ENCODE peak calls at places on chromosomes 2 and 18, in ten cellular contexts. U is psoas muscle; S is A549; D is CD4-positive, alpha-beta T cell; K is cardiac fibroblast; Q is endothelial cell; O is PC-9; A is epithelial cell of esophagus; B is thyroid gland; P is neural crest cell. L is an unnamed sample.

GRCh38 chr18:76404345-76404831 is 90.7 kb downstream of the ZNF516 start:
- DNase-seq in U (no peak), S (no peak), D (no peak), K (no peak), Q (no peak), O (no peak), A (no peak), B (no peak), P (no peak), L (no peak)

GRCh38 chr2:44479127-44479887 is 117.6 kb downstream of the CAMKMT start:
- DNase-seq in U (no peak), S (peak), D (peak), K (peak), Q (peak), O (peak), A (peak), B (peak), P (peak), L (peak)

GRCh38 chr2:169324581-169325260 is 37.6 kb downstream of the LRP2 start:
- DNase-seq in U (no peak), S (no peak), D (no peak), K (no peak), Q (no peak), O (no peak), A (peak), B (no peak), P (no peak), L (no peak)

GRCh38 chr2:226211439-226211838 is 588.2 kb downstream of the IRS1 start:
- DNase-seq in U (no peak), S (peak), D (no peak), K (peak), Q (no peak), O (no peak), A (peak), B (peak), P (no peak), L (peak)

GRCh38 chr18:21745234-21745633 is 4.6 kb downstream of the MIB1 start:
- DNase-seq in U (no peak), S (no peak), D (no peak), K (no peak), Q (no peak), O (no peak), A (no peak), B (no peak), P (no peak), L (no peak)

GRCh38 chr18:75083131-75083530 is 125.8 kb downstream of the PTGR3 start:
- DNase-seq in U (no peak), S (no peak), D (no peak), K (no peak), Q (no peak), O (no peak), A (no peak), B (no peak), P (no peak), L (no peak)

GRCh38 chr18:7598167-7599062 is 31.3 kb downstream of the PTPRM start:
- DNase-seq in U (no peak), S (no peak), D (no peak), K (peak), Q (no peak), O (peak), A (no peak), B (no peak), P (no peak), L (peak)

GRCh38 chr2:237483018-237483731 is 3.9 kb upstream of the MLPH start:
- DNase-seq in U (peak), S (peak), D (no peak), K (peak), Q (no peak), O (peak), A (peak), B (no peak), P (no peak), L (peak)

GRCh38 chr2:45826889-45827635 is 175.6 kb downstream of the PRKCE start:
- DNase-seq in U (peak), S (no peak), D (no peak), K (peak), Q (no peak), O (no peak), A (no peak), B (peak), P (no peak), L (peak)

GRCh38 chr2:220090050-220090449 is 462.6 kb downstream of the SLC4A3 start:
- DNase-seq in U (no peak), S (peak), D (no peak), K (no peak), Q (no peak), O (no peak), A (peak), B (no peak), P (no peak), L (peak)

GRCh38 chr2:240881913-240882312 is 13.3 kb downstream of the AGXT start:
- DNase-seq in U (no peak), S (no peak), D (no peak), K (no peak), Q (no peak), O (no peak), A (no peak), B (no peak), P (no peak), L (no peak)

GRCh38 chr2:15603948-15604347 is 12.3 kb downstream of the DDX1 start:
- DNase-seq in U (no peak), S (no peak), D (no peak), K (no peak), Q (no peak), O (no peak), A (no peak), B (no peak), P (no peak), L (no peak)

DNA sequence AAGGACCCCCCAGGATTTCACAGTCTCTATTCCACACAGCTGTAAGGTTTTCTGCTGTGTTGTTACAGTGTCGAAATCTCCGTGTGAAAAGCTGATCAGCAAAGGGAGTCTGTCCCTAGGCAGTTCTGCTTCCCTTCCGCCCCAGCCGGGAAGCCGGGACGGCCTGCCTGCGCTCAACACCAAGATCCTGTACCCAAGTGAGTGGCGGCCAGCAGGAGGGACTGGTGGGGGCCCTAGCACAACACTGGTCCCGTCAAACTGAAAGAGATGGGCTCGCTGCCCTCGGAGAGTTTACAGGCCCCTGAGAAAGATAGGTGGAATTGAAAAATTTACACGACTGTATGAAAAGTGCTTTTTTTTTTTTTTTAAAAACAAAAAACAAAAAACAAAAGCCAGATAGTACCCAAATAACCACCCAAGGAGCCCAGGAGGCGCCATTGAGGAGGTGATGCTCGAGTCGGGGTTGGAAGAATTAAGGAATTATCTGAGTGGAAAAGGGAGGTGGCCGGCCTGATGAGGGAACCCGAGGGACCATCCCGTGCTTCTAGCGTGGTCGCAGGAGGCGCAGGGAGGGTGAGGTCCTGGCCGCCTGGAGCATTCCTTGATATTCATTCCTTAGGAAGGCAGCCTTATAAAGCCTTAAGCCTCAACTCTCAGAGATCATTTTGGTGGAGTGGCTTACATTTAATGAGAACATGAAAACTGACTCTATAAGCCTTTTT is 96.7 kb downstream of the DGKD start:
- DNase-seq in U (peak), S (no peak), D (no peak), K (no peak), Q (no peak), O (no peak), A (no peak), B (no peak), P (no peak), L (no peak)
- TF ChIP-seq CTCF in U (no peak), S (no peak), D (no peak), K (no peak), Q (no peak), O (no peak), A (no peak), B (no peak), P (no peak), L (no peak)

GRCh38 chr2:101036562-101036961 is 34.5 kb downstream of the RPL31 start:
- DNase-seq in U (no peak), S (no peak), D (no peak), K (peak), Q (no peak), O (no peak), A (peak), B (no peak), P (no peak), L (peak)
- TF ChIP-seq CTCF in U (peak), S (peak), D (peak), K (peak), Q (peak), O (peak), A (peak), B (no peak), P (peak), L (peak)

GRCh38 chr2:29293830-29294438 is 178.7 kb downstream of the CLIP4 start:
- DNase-seq in U (no peak), S (peak), D (no peak), K (peak), Q (peak), O (peak), A (peak), B (peak), P (peak), L (peak)
- TF ChIP-seq CTCF in U (no peak), S (no peak), D (no peak), K (no peak), Q (no peak), O (no peak), A (no peak), B (no peak), P (no peak), L (no peak)

GRCh38 chr2:218892693-218893348 is 12.2 kb downstream of the WNT10A start:
- DNase-seq in U (peak), S (peak), D (peak), K (peak), Q (peak), O (no peak), A (peak), B (peak), P (peak), L (peak)
- TF ChIP-seq CTCF in U (peak), S (peak), D (peak), K (peak), Q (peak), O (peak), A (peak), B (no peak), P (peak), L (peak)

GRCh38 chr2:69914235-69915049 is 467 bp upstream of the MXD1 start:
- DNase-seq in U (peak), S (peak), D (peak), K (peak), Q (peak), O (peak), A (peak), B (peak), P (peak), L (peak)
- TF ChIP-seq CTCF in U (no peak), S (peak), D (no peak), K (no peak), Q (no peak), O (peak), A (no peak), B (no peak), P (peak), L (no peak)

GRCh38 chr2:214310319-214310718 is 100.5 kb upstream of the VWC2L start:
- DNase-seq in U (no peak), S (peak), D (no peak), K (peak), Q (no peak), O (no peak), A (peak), B (no peak), P (no peak), L (peak)
- TF ChIP-seq CTCF in U (peak), S (no peak), D (no peak), K (peak), Q (no peak), O (peak), A (peak), B (no peak), P (no peak), L (peak)

L was measured in MCF 10A.